ENCODE peak calls at places on chromosome 12, in six cellular contexts. S, G, V, Y, X and U are unnamed samples.

GRCh38 chr12:110776410-110776809 is 33.7 kb upstream of the PPP1CC start:
- DNase-seq in Y (peak), X (peak), V (no peak), S (no peak), G (no peak), U (no peak)

GRCh38 chr12:50637870-50638481 is 125.9 kb upstream of the ATF1 start:
- DNase-seq in Y (no peak), X (peak), G (no peak), S (peak), V (peak), U (no peak)

GRCh38 chr12:92676710-92677109 is 26.1 kb upstream of the PLEKHG7 start:
- DNase-seq in V (peak), G (no peak), S (peak), X (no peak), Y (no peak), U (no peak)

GRCh38 chr12:98901189-98901588 is 256.1 kb downstream of the APAF1 start:
- DNase-seq in G (no peak), S (no peak), X (no peak), V (no peak), Y (no peak), U (no peak)

GRCh38 chr12:53482626-53483165 is 16.6 kb downstream of the MAP3K12 start:
- DNase-seq in G (no peak), S (no peak), V (no peak), X (no peak), Y (no peak), U (no peak)

GRCh38 chr12:85527192-85527591 is 247.2 kb downstream of the ALX1 start:
- DNase-seq in S (peak), V (no peak), Y (no peak), X (no peak), G (no peak), U (no peak)

GRCh38 chr12:67222302-67222701 is 46.9 kb upstream of the CAND1 start:
- DNase-seq in V (peak), X (no peak), Y (no peak), S (no peak), G (no peak), U (peak)

GRCh38 chr12:123973552-123974341 is 732 bp downstream of the ZNF664 start:
- DNase-seq in V (peak), X (peak), S (no peak), Y (no peak), G (no peak), U (no peak)

GRCh38 chr12:65540140-65540539 is 261.7 kb downstream of the MSRB3 start:
- DNase-seq in X (no peak), V (no peak), Y (no peak), S (no peak), G (no peak), U (no peak)

GRCh38 chr12:84186433-84186832 is 726.2 kb downstream of the SLC6A15 start:
- DNase-seq in S (no peak), V (no peak), X (no peak), Y (no peak), G (no peak), U (no peak)

GRCh38 chr12:131529196-131530040 is 181.5 kb upstream of the SFSWAP start:
- DNase-seq in S (no peak), G (no peak), V (no peak), Y (no peak), X (no peak), U (no peak)

GRCh38 chr12:59459966-59460365 is 135.9 kb upstream of the SLC16A7 start:
- DNase-seq in G (no peak), S (no peak), Y (no peak), X (no peak), V (no peak), U (no peak)

GRCh38 chr12:30098677-30099076 is 314.9 kb upstream of the TMTC1 start:
- DNase-seq in Y (no peak), G (no peak), V (no peak), X (no peak), S (no peak), U (no peak)

GRCh38 chr12:6276936-6277615 is 33.4 kb upstream of the PLEKHG6 start:
- DNase-seq in X (no peak), V (no peak), Y (no peak), S (peak), G (no peak), U (no peak)

GRCh38 chr12:14239350-14239934 is 126.0 kb upstream of the ATF7IP start:
- DNase-seq in G (no peak), X (peak), V (no peak), S (peak), Y (no peak), U (no peak)

GRCh38 chr12:71155228-71155627 is 2.6 kb downstream of the TSPAN8 start:
- DNase-seq in Y (no peak), X (no peak), V (peak), S (peak), G (no peak), U (no peak)

GRCh38 chr12:67425394-67425793 is 156.2 kb downstream of the CAND1 start:
- DNase-seq in X (no peak), G (no peak), S (no peak), Y (no peak), V (no peak), U (no peak)

GRCh38 chr12:4169522-4169921 is 104.0 kb upstream of the CCND2 start:
- DNase-seq in Y (no peak), V (no peak), G (no peak), X (no peak), S (no peak), U (no peak)

GRCh38 chr12:47894068-47894467 is 10.7 kb downstream of the VDR start:
- DNase-seq in X (peak), S (no peak), G (no peak), V (no peak), Y (no peak), U (no peak)

GRCh38 chr12:115455268-115455681 is 771.3 kb upstream of the TBX3 start:
- DNase-seq in Y (no peak), X (no peak), V (peak), S (no peak), G (no peak), U (no peak)

GRCh38 chr12:50246873-50247612 is 36.3 kb downstream of the LIMA1 start:
- DNase-seq in G (peak), S (no peak), Y (peak), X (no peak), V (no peak), U (peak)